ENCODE peak calls at places on chromosomes 6 and 20, in six cellular contexts. F, O, H, J, A and G are unnamed samples.

GRCh38 chr6:1251198-1252155 is 60.4 kb upstream of the FOXQ1 start:
- DNase-seq in F (no peak), O (no peak), A (no peak), J (no peak), H (no peak), G (no peak)

GRCh38 chr6:146355521-146356100 is 188.0 kb upstream of the RAB32 start:
- DNase-seq in H (no peak), A (no peak), F (no peak), J (no peak), O (no peak), G (no peak)

GRCh38 chr20:53660947-53661381 is 67.3 kb upstream of the ZNF217 start:
- DNase-seq in H (no peak), F (no peak), A (no peak), J (no peak), O (peak), G (no peak)

GRCh38 chr20:6993526-6993925 is 226.0 kb downstream of the BMP2 start:
- DNase-seq in J (no peak), A (no peak), O (no peak), F (no peak), H (no peak), G (no peak)

GRCh38 chr20:45432294-45432693 is 16.4 kb downstream of the PIGT start:
- DNase-seq in J (no peak), O (peak), F (no peak), A (no peak), H (peak), G (no peak)

GRCh38 chr6:105022416-105022815 is 65.5 kb downstream of the LIN28B start:
- DNase-seq in O (no peak), H (no peak), J (no peak), F (no peak), A (no peak), G (no peak)

GRCh38 chr6:123168892-123169851 is 173.1 kb downstream of the CLVS2 start:
- DNase-seq in F (no peak), H (no peak), A (no peak), O (no peak), J (no peak), G (no peak)

GRCh38 chr20:20719411-20719810 is 7.0 kb upstream of the RALGAPA2 start:
- DNase-seq in O (no peak), H (no peak), A (no peak), F (no peak), J (no peak), G (no peak)

GRCh38 chr20:62704341-62704948 is 4.2 kb upstream of the NTSR1 start:
- DNase-seq in A (peak), O (no peak), J (peak), F (no peak), H (peak), G (no peak)

GRCh38 chr6:159172066-159172465 is 2.9 kb downstream of the FNDC1 start:
- DNase-seq in H (no peak), O (no peak), J (no peak), A (no peak), F (no peak), G (no peak)

GRCh38 chr6:28211840-28212509 is 13.1 kb upstream of the ZSCAN9 start:
- DNase-seq in J (no peak), O (no peak), A (no peak), H (no peak), F (no peak), G (no peak)

GRCh38 chr6:90648873-90649272 is 62.0 kb upstream of the MAP3K7 start:
- DNase-seq in H (no peak), J (no peak), A (no peak), O (no peak), F (no peak), G (no peak)

GRCh38 chr6:43465978-43466377 is 10.6 kb upstream of the DLK2 start:
- DNase-seq in F (no peak), O (no peak), H (no peak), J (no peak), A (no peak), G (no peak)

GRCh38 chr6:131136021-131136847 is 967 bp downstream of the AKAP7 start:
- DNase-seq in F (no peak), A (no peak), J (no peak), O (no peak), H (peak), G (no peak)

GRCh38 chr6:16473184-16473907 is 235.0 kb downstream of the GMPR start:
- DNase-seq in O (no peak), F (no peak), A (no peak), J (no peak), H (no peak), G (no peak)

GRCh38 chr6:44151348-44152108 is 7.1 kb upstream of the CAPN11 start:
- DNase-seq in A (peak), J (peak), O (peak), F (peak), H (peak), G (no peak)

GRCh38 chr20:20772492-20773047 is 60.1 kb upstream of the RALGAPA2 start:
- DNase-seq in H (no peak), O (no peak), A (peak), J (no peak), F (no peak), G (no peak)

GRCh38 chr6:134826889-134827737 is 122.8 kb downstream of the ALDH8A1 start:
- DNase-seq in F (no peak), J (peak), O (no peak), A (no peak), H (no peak), G (no peak)

GRCh38 chr6:138588805-138589434 is 89.6 kb upstream of the NHSL1 start:
- DNase-seq in O (peak), H (peak), J (peak), F (no peak), A (peak), G (no peak)

GRCh38 chr6:11142296-11143027 is 30.9 kb upstream of the ERVFRD-1 start:
- DNase-seq in H (no peak), A (no peak), O (no peak), F (no peak), J (no peak), G (no peak)

GRCh38 chr6:155589190-155589589 is 133.6 kb upstream of the NOX3 start:
- DNase-seq in J (no peak), A (no peak), O (no peak), H (no peak), F (no peak), G (no peak)

GRCh38 chr6:16965679-16966078 is 136.2 kb upstream of the STMND1 start:
- DNase-seq in F (no peak), A (no peak), O (no peak), J (no peak), H (no peak), G (no peak)

GRCh38 chr6:138622967-138623366 is 123.7 kb upstream of the NHSL1 start:
- DNase-seq in O (no peak), H (no peak), F (no peak), J (no peak), A (no peak), G (no peak)

GRCh38 chr6:136550045-136550329 is 235 bp downstream of the MAP7 start:
- DNase-seq in F (peak), J (no peak), A (no peak), O (no peak), H (no peak), G (no peak)

GRCh38 chr20:14384411-14384810 is 47.0 kb upstream of the FLRT3 start:
- DNase-seq in F (no peak), H (no peak), O (no peak), A (no peak), J (no peak), G (no peak)

GRCh38 chr20:61260905-61261304 is 8.8 kb downstream of the CDH4 start:
- DNase-seq in F (no peak), A (no peak), H (no peak), J (no peak), O (no peak), G (no peak)

GRCh38 chr6:56243518-56244070 is 3.8 kb downstream of the COL21A1 start:
- DNase-seq in H (peak), F (no peak), J (no peak), O (no peak), A (no peak), G (no peak)

GRCh38 chr6:157763129-157763893 is 59.7 kb upstream of the SNX9 start:
- DNase-seq in A (peak), H (peak), J (no peak), O (no peak), F (no peak), G (no peak)

GRCh38 chr6:136920858-136921520 is 1.1 kb upstream of the SLC35D3 start:
- DNase-seq in A (no peak), O (no peak), J (no peak), H (no peak), F (no peak), G (no peak)

GRCh38 chr20:25285091-25285647 is 37.3 kb downstream of the PYGB start:
- DNase-seq in F (no peak), H (peak), J (peak), A (no peak), O (no peak), G (peak)